ENCODE peak calls at places on chromosomes 16 and 17, in nine cellular contexts. S is mucosa of descending colon, A is uterus, N is GM06990, Y is endodermal cell, G is epithelial cell of esophagus, U is right lobe of liver, J is left lung, L is breast epithelium. O is an unnamed sample.

GRCh38 chr17:30821751-30822723 is 2.5 kb downstream of the CRLF3 start:
- DNase-seq in G (no peak), A (no peak), Y (no peak), L (no peak), U (no peak), J (no peak), N (no peak), S (no peak), O (no peak)

GRCh38 chr17:30524847-30525246 is 47.6 kb downstream of the GOSR1 start:
- DNase-seq in A (no peak), Y (no peak), N (no peak), U (no peak), L (no peak), G (no peak), J (no peak), S (no peak), O (no peak)

GRCh38 chr16:89638455-89638854 is 19.1 kb downstream of the CHMP1A start:
- DNase-seq in U (no peak), G (no peak), J (no peak), N (no peak), A (no peak), S (no peak), Y (no peak), L (no peak), O (no peak)

GRCh38 chr16:67529639-67530012 is 997 bp downstream of the RIPOR1 start:
- DNase-seq in J (peak), Y (no peak), L (no peak), U (no peak), A (no peak), S (no peak), G (no peak), N (no peak), O (no peak)

GRCh38 chr17:27526603-27527002 is 70.4 kb downstream of the KSR1 start:
- DNase-seq in A (no peak), L (no peak), G (no peak), S (peak), J (peak), U (peak), Y (peak), N (peak), O (peak)

GRCh38 chr17:46264456-46265198 is 30.3 kb upstream of the LRRC37A start:
- DNase-seq in A (no peak), N (no peak), G (peak), J (no peak), U (no peak), S (no peak), L (no peak), Y (peak), O (no peak)

GRCh38 chr16:83187404-83187803 is 560.6 kb downstream of the CDH13 start:
- DNase-seq in A (no peak), J (no peak), S (no peak), Y (no peak), N (no peak), L (no peak), G (peak), U (no peak), O (no peak)

GRCh38 chr16:70703041-70703834 is 17.4 kb upstream of the MTSS2 start:
- DNase-seq in J (no peak), S (no peak), L (no peak), U (no peak), Y (peak), N (no peak), A (peak), G (no peak), O (peak)

GRCh38 chr16:72093448-72094265 is at the start of the genes DHX38 and TXNL4B:
- DNase-seq in U (peak), S (peak), G (peak), Y (peak), A (peak), J (peak), L (peak), N (peak), O (peak)

GRCh38 chr16:17345043-17345442 is 125.7 kb downstream of the XYLT1 start:
- DNase-seq in Y (no peak), J (no peak), N (no peak), U (no peak), L (no peak), A (peak), S (no peak), G (no peak), O (peak)

GRCh38 chr17:16040710-16041251 is 41.2 kb downstream of the TTC19 start:
- DNase-seq in S (no peak), N (no peak), A (no peak), U (peak), G (no peak), J (no peak), L (no peak), Y (no peak), O (no peak)

GRCh38 chr17:77110006-77110374 is 30.8 kb upstream of the SEC14L1 start:
- DNase-seq in A (no peak), N (peak), L (no peak), U (no peak), J (no peak), Y (no peak), S (no peak), G (no peak), O (no peak)

GRCh38 chr16:78278047-78278446 is 178.6 kb downstream of the WWOX start:
- DNase-seq in L (no peak), U (no peak), A (no peak), J (no peak), S (no peak), N (no peak), G (no peak), Y (no peak), O (no peak)
- H3K4me3 ChIP-seq in L (no peak), U (no peak), A (no peak), J (no peak), S (no peak), N (no peak), G (no peak), Y (no peak), O (no peak)

DNA sequence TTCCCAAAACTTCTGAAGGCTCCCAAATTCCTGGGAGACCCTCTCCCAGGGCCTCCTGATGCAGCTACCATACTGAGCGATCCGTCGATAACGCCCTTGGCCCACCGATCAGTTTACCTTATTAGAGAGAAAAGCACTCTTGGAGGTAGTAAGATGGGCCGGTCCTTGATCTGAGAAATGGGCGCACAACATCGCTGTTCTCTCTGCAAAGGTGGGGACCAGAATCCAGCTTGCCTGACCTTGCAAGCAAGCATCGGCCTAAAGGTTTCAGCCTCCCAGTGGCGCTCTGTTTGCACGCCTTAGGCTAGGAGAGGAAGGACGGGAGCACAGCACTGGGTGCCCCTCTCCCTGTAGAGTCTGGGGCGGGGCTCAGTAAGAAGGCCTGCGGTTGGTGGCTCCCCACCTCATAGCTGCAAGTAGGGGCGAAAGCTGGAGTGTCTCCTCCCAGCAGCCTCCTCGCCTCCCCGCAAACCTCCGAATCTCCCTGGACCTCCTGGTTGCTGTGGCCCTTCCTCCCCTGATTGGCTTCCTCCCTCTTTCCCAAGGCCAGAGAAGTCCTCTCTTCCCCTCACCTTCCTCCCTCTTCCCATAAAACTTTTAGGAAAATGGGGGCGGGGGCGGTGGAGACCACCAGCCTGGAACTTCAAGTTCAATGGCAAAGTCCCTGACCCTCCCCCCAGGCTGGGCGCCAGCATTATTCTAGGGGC is at the start of gene PRAC1:
- DNase-seq in A (no peak), G (no peak), S (peak), L (no peak), U (no peak), Y (peak), J (no peak), N (no peak), O (no peak)
- H3K4me3 ChIP-seq in A (no peak), G (no peak), S (peak), L (no peak), U (no peak), Y (no peak), J (no peak), N (no peak), O (peak)

GRCh38 chr16:13101828-13102227 is 200.4 kb downstream of the SHISA9 start:
- DNase-seq in S (no peak), J (no peak), Y (no peak), U (no peak), N (no peak), A (no peak), L (no peak), G (no peak), O (no peak)
- H3K4me3 ChIP-seq in S (no peak), J (no peak), Y (no peak), U (no peak), N (no peak), A (no peak), L (no peak), G (no peak), O (no peak)

GRCh38 chr16:10868562-10869469 is 8.2 kb upstream of the CIITA start:
- DNase-seq in U (peak), S (no peak), L (no peak), A (no peak), Y (no peak), N (peak), G (no peak), J (peak), O (peak)
- H3K4me3 ChIP-seq in U (no peak), S (no peak), L (no peak), A (no peak), Y (no peak), N (peak), G (no peak), J (no peak), O (no peak)